ENCODE peak calls at places on chromosomes 12 and 14, in seven cellular contexts. D, Y, L, T, N, S and G are unnamed samples.

GRCh38 chr14:91228112-91229004 is 16.1 kb downstream of the GPR68 start:
- DNase-seq in S (no peak), N (no peak), T (peak; percentile 85), Y (peak; percentile 78), L (peak; percentile 17), D (no peak), G (peak; percentile 83)

GRCh38 chr12:47636908-47637780 is 68.7 kb downstream of the RPAP3 start:
- DNase-seq in Y (peak; percentile 45), T (peak; percentile 77), N (no peak), L (peak; percentile 43), S (peak; percentile 45), D (peak; percentile 69), G (peak; percentile 94)

GRCh38 chr12:41932470-41932991 is 212.1 kb downstream of the GXYLT1 start:
- DNase-seq in N (peak; percentile 91), Y (peak; percentile 38), D (no peak), S (no peak), L (no peak), T (peak; percentile 10), G (peak; percentile 70)

GRCh38 chr14:101395779-101396178 is 165.5 kb upstream of the DIO3 start:
- DNase-seq in Y (no peak), T (no peak), N (no peak), L (no peak), S (no peak), D (no peak), G (no peak)

GRCh38 chr14:65560340-65561027 is 148.0 kb downstream of the FUT8 start:
- DNase-seq in T (no peak), Y (peak; percentile 5), D (no peak), N (no peak), S (no peak), L (no peak), G (no peak)

GRCh38 chr14:82420874-82421273 is 887.2 kb upstream of the SEL1L start:
- DNase-seq in Y (no peak), N (no peak), S (no peak), T (no peak), L (no peak), D (no peak), G (no peak)

GRCh38 chr14:41806355-41806975 is 199.8 kb downstream of the LRFN5 start:
- DNase-seq in Y (no peak), N (no peak), D (no peak), S (no peak), L (no peak), T (no peak), G (no peak)

GRCh38 chr14:76456200-76456599 is 80.3 kb downstream of the ESRRB start:
- DNase-seq in D (peak; percentile 28), N (peak; percentile 62), T (peak; percentile 38), Y (peak; percentile 39), S (peak; percentile 21), L (peak; percentile 15), G (peak; percentile 89)

GRCh38 chr12:53122961-53123468 is 19.7 kb downstream of the SOAT2 start:
- DNase-seq in D (no peak), T (no peak), N (peak; percentile 62), Y (peak; percentile 37), S (no peak), L (no peak), G (no peak)

GRCh38 chr12:95412826-95413311 is 61.1 kb upstream of the METAP2 start:
- DNase-seq in D (peak; percentile 23), T (peak; percentile 92), N (no peak), L (no peak), Y (peak; percentile 98), S (no peak), G (no peak)

DNA sequence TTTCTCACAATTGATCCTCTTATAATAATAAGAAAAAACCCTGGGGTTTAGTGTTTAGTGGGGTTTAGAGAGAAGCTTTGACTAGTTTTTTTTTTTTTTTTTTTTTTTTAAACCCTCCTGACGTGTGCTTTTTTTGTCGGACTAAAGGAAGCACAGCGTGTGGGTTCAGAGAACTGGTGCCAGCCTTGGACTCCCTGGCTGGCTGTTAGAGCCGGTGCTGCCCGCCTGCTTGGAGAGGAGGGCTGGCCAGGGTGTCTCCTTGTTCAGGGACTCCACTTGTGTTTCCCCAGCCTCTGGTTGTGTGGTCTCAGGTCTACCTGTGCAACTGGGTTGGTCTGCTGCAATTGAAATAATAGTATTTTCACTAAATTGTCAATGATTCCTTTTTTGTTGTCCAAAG is 54.1 kb upstream of the ASPG start:
- DNase-seq in D (no peak), S (no peak), Y (no peak), N (no peak), L (no peak), T (no peak), G (no peak)
- H3K9me2 ChIP-seq in D (no peaks in the 10 kb centered on the region), S (no peaks in the 10 kb centered on the region), Y (no peaks in the 10 kb centered on the region), N (no peaks in the 10 kb centered on the region), L (no peaks in the 10 kb centered on the region), T (no peaks in the 10 kb centered on the region), G (no peaks in the 10 kb centered on the region)

GRCh38 chr12:89832336-89832735 is 123.7 kb upstream of the ATP2B1 start:
- DNase-seq in N (no peak), L (no peak), Y (no peak), D (no peak), S (no peak), T (no peak), G (no peak)
- H2AFZ ChIP-seq in N (no peak overlapping the region), L (no peak overlapping the region), Y (no peak overlapping the region), D (no peak overlapping the region), S (no peak overlapping the region), T (no peak overlapping the region), G (no peak overlapping the region)

DNA sequence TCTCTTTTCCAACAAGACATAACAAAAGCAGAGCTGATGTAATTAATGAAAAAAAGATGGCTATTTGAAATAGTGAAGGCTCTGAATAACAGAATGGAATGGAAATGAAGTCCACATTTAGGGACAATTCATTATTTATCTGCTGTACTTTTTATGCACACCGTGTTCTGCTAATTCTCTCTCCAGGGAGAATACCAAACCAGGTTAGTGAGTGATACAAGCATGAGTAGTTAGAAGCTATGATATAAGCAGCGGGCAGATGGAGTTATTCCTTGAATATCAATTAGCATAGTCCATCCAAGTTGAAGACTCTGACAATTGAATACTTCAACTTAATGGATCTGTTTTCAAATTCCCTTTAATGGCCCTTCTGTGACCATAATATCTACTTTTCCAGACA is 162.1 kb upstream of the TMTC2 start:
- DNase-seq in T (no peak), Y (no peak), N (no peak), L (no peak), S (no peak), D (no peak), G (no peak)
- H3K9me2 ChIP-seq in T (no peaks in the 10 kb centered on the region), Y (no peaks in the 10 kb centered on the region), N (no peaks in the 10 kb centered on the region), L (no peaks in the 10 kb centered on the region), S (no peaks in the 10 kb centered on the region), D (no peaks in the 10 kb centered on the region), G (no peaks in the 10 kb centered on the region)

GRCh38 chr14:96958057-96958456 is 160.9 kb downstream of the VRK1 start:
- DNase-seq in N (no peak), Y (no peak), L (no peak), T (no peak), S (no peak), D (no peak), G (no peak)

GRCh38 chr14:96960598-96961116 is 163.5 kb downstream of the VRK1 start:
- DNase-seq in L (no peak), D (no peak), S (no peak), N (no peak), Y (no peak), T (no peak), G (no peak)

GRCh38 chr14:96959992-96960391 is 162.8 kb downstream of the VRK1 start:
- DNase-seq in T (no peak), Y (no peak), D (no peak), S (no peak), N (no peak), L (no peak), G (no peak)

GRCh38 chr14:96962337-96962736 is 165.2 kb downstream of the VRK1 start:
- DNase-seq in L (no peak), D (no peak), S (no peak), N (no peak), T (no peak), Y (no peak), G (no peak)

DNA sequence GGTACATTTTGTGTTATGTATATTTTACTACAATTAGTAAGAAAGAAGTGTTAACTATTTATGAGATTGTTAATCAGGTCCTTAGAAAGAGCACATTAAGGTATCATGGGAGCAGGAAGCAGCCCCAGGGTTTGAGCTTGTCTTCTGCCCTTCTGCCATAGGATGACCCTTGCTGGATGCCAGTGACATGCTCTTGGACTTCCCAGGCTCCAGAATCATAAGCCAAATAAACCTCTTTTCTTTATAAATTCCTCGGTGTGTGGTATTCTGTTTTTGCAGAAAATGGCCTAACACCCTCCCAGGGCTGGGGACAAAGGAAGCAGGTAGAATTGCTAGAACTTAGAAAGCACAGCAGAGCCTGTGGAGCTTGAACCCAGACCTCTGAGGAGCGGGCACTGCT is 164.7 kb downstream of the VRK1 start:
- DNase-seq in T (no peak), L (no peak), S (no peak), D (no peak), Y (no peak), N (no peak), G (no peak)
- H2AFZ ChIP-seq in T (no peak overlapping the region), L (no peak overlapping the region), S (no peak overlapping the region), D (no peak overlapping the region), Y (no peak overlapping the region), N (no peak overlapping the region), G (no peak overlapping the region)